ENCODE peak calls at places on chromosomes 1 and 21, in eight cellular contexts. E is Peyer's patch, V is heart left ventricle, Y is body of pancreas, Z is gastrocnemius medialis, G is IMR-90, W is GM12891, X is uterus. M is an unnamed sample.

GRCh38 chr1:76254165-76255043 is 179.9 kb downstream of the ST6GALNAC3 start:
- DNase-seq in E (no peak), V (no peak), Y (no peak), Z (no peak), G (no peak), W (no peak), X (no peak), M (no peak)

GRCh38 chr1:27529638-27530018 is 39.7 kb upstream of the WASF2 start:
- DNase-seq in E (no peak), V (no peak), Y (no peak), Z (no peak), G (no peak), W (no peak), X (no peak), M (no peak)

GRCh38 chr1:89254658-89255287 is 17.9 kb downstream of the GBP5 start:
- DNase-seq in E (no peak), V (no peak), Y (no peak), Z (no peak), G (no peak), W (no peak), X (no peak), M (no peak)

GRCh38 chr21:38384246-38384576 is 114.1 kb downstream of the ERG start:
- DNase-seq in E (no peak), V (no peak), Y (no peak), Z (no peak), G (no peak), W (no peak), X (no peak), M (no peak)

GRCh38 chr1:18960409-18960808 is 3.9 kb upstream of the IFFO2 start:
- DNase-seq in E (no peak), V (no peak), Y (no peak), Z (no peak), G (no peak), W (no peak), X (no peak), M (peak)

GRCh38 chr1:31760901-31761470 is 3.2 kb downstream of the ADGRB2 start:
- DNase-seq in E (peak), V (peak), Y (peak), Z (no peak), G (peak), W (peak), X (peak), M (peak)

GRCh38 chr1:241411776-241412338 is 54.9 kb upstream of the RGS7 start:
- DNase-seq in E (no peak), V (no peak), Y (no peak), Z (no peak), G (no peak), W (no peak), X (no peak), M (no peak)

GRCh38 chr1:237239248-237239647 is 197.3 kb downstream of the RYR2 start:
- DNase-seq in E (no peak), V (no peak), Y (no peak), Z (no peak), G (no peak), W (no peak), X (no peak), M (no peak)

GRCh38 chr1:61825398-61825797 is 83.1 kb downstream of the PATJ start:
- DNase-seq in E (no peak), V (no peak), Y (no peak), Z (no peak), G (no peak), W (no peak), X (no peak), M (no peak)

GRCh38 chr1:230067871-230068814 is 1.1 kb downstream of the GALNT2 start:
- DNase-seq in E (peak), V (peak), Y (peak), Z (no peak), G (no peak), W (peak), X (peak), M (peak)

GRCh38 chr1:107687846-107688753 is 276.9 kb downstream of the VAV3 start:
- DNase-seq in E (no peak), V (no peak), Y (no peak), Z (no peak), G (no peak), W (no peak), X (no peak), M (no peak)

DNA sequence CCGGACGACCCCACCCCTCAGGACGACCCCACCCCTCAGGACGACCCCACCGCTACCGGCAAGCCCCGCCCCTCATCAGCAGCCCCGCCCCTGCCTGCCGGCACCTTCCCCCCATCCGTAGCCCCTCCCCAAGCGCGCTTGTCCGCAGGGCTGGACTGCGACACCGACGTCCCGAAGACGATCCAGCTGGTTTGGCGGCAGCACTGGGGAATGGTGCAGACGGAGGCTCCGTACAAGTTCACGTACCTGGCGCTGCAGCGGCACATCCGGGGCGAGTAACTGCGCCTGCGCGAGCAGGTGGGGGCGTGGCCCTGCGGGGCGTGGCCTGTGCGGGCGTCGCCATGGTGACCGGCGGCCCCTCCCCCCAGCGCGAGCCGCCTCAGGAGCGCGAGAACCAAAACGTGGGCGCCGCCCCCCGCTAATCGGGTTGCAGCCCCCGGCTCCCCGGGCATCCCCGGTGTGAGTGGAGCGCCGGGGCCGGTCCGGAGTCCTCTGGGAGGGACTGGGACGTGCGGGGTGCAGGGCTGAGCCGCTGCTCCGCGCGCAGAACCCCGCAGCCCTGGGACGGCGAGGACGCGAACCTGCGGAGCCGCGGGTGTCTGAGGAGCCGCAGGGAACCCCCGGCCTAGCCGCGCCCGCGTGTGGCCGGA is 4.9 kb downstream of the RNF223 start:
- DNase-seq in E (peak), V (peak), Y (peak), Z (peak), G (peak), W (peak), X (peak), M (peak)
- TF ChIP-seq POLR2A in E (peak), V (no peak), Y (peak), Z (no peak), G (peak), W (no peak), X (peak), M (no peak)

DNA sequence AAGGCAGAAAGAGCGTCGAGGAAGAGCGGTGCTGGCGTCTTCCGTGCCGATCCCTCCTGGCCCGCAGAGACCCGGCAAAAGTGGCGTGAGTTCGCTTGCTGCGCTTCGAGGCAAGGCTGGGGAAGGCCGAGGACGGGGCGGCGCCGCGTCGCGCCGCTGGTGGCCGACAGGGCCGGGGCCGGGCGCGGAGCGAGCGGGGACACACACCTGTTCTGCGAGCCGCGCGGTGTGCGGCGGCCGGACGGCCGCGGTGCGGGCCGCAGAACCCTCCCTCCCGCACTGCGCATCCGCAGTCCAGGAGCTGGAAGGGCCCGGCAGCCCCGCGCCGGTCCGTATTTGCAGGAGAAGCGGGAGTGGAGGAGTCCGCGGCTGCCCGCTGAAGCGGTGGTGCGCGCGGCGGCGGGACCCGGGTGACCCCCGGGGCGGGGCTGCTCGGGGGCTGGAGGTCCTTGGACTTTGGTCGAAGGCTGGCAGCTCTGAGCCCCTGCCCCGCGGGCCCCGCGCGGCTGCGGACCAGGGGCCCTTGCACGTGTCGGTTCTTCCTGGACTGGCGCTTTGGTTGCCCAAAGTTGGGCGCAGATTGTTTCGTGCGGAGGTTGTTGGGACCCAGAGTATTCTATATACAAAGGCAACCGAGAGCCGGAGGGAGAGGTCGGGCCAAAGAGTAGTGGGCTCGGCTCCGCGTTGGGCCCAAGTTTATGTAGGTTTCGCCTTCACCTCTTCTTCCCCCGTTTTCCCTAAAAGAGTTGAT is 2.5 kb downstream of the RNF220 start:
- DNase-seq in E (no peak), V (no peak), Y (no peak), Z (no peak), G (no peak), W (no peak), X (no peak), M (no peak)
- TF ChIP-seq POLR2A in E (no peak), V (no peak), Y (no peak), Z (no peak), G (no peak), W (no peak), X (no peak), M (no peak)

DNA sequence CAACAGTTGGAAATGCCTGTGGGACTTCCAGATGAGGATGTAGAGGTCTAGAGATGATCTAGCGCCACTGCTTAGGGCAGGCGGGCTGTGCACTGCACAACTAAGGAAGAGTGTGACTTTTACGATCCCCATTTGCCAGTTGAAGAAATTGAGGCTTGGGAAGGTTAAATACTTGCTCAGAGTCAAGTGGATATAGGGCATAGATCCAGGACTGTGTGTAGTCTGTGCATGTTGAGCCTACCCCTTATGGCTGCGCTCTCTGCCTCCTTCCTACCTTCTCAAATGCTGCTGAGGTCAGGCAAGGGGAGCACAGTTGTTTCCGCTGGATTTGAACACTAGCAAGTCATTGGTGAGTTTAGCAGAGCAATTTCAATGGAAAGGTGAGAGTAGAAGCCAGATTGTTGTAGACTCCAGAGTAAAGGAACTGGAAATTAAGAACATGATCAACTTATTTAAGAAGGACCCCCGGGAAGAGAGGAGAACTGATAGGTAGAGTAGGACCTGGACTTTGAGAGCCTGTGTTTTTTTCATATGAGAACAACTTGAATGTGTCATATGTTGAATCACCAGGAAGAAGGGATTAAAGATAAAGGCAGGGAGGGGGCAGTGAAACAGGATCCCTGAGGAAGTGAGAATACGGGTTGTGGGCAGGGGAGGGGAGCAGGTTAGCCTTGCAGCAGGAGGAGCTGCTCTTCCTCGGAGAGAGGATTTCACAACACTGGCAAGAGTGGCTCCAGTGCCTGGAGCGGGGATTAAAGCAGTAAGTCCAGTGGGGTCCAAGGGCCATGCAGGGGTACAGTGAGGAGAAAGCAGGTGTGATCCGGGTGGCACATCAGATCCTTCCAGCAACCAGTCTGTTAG is 2.7 kb downstream of the CAPN2 start:
- DNase-seq in E (peak), V (no peak), Y (peak), Z (peak), G (peak), W (no peak), X (no peak), M (no peak)
- TF ChIP-seq POLR2A in E (no peak), V (no peak), Y (no peak), Z (peak), G (no peak), W (no peak), X (no peak), M (no peak)

DNA sequence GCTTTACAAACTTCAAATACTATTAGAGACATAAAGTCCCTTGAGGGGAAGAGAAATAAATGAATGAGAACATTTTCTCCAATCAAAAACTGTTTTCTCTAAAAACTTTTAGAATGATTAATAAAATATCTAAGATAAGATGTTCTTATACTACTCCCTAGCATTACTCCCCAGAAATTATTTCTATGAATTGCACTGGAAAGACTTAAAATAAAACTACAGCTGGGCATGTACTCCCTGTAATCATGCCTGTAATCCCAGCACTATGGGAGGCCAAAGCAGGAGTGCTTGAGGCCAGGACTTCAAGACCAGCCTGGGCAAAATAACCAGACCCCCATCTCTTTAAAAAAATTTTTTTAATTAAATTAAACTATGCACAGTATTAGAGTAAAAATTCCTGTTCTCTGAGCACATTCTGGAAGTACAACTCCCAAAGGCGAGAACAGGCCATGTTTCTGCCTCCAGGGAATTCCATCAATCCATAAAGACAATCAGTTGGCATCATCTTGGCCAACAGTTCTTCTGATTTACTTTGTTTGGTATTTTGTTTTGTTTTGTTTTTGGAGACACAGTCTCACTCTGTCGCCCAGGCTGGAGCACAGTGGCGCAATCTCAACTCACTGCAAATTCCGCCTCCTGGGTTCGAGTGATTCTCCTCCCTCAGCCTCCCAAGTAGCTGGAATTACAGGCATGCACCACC is 77.9 kb downstream of the TGFBR3 start:
- DNase-seq in E (no peak), V (no peak), Y (no peak), Z (no peak), G (no peak), W (no peak), X (no peak), M (no peak)
- TF ChIP-seq POLR2A in E (no peak), V (no peak), Y (no peak), Z (no peak), G (no peak), W (no peak), X (no peak), M (no peak)